ENCODE peak calls at places on chromosome 9, in eight cellular contexts. E, O, D, G, P, A, M and J are unnamed samples.

GRCh38 chr9:37200572-37201005 is 80.2 kb downstream of the ZCCHC7 start:
- DNase-seq in E (no peak), O (no peak), D (peak; percentile 45), G (peak; percentile 54), P (no peak), A (peak; percentile 54), M (no peak), J (peak; percentile 62)

GRCh38 chr9:33447404-33448158 is at the start of gene AQP3:
- DNase-seq in E (peak; percentile 78), O (peak; percentile 82), D (peak; percentile 24), G (no peak), P (peak; percentile 9), A (peak; percentile 33), M (no peak), J (peak; percentile 17)

GRCh38 chr9:91077624-91078023 is 276.0 kb downstream of the SYK start:
- DNase-seq in E (no peak), O (no peak), D (no peak), G (no peak), P (no peak), A (no peak), M (no peak), J (no peak)

GRCh38 chr9:31683126-31683525 is 701.3 kb upstream of the ACO1 start:
- DNase-seq in E (no peak), O (no peak), D (no peak), G (no peak), P (no peak), A (peak; percentile 3), M (no peak), J (peak; percentile 38)

GRCh38 chr9:14238518-14238917 is 75.4 kb downstream of the NFIB start:
- DNase-seq in E (no peak), O (no peak), D (peak; percentile 88), G (peak; percentile 84), P (peak; percentile 64), A (peak; percentile 39), M (no peak), J (peak; percentile 68)

GRCh38 chr9:117430813-117431212 is 16.0 kb upstream of the ASTN2 start:
- DNase-seq in E (no peak), O (no peak), D (no peak), G (no peak), P (no peak), A (no peak), M (no peak), J (no peak)

GRCh38 chr9:93092171-93092991 is 3.6 kb upstream of the CARD19 start:
- DNase-seq in E (no peak), O (peak; percentile 10), D (no peak), G (no peak), P (no peak), A (no peak), M (no peak), J (no peak)

GRCh38 chr9:131274674-131275331 is 1.5 kb downstream of the FAM78A start:
- DNase-seq in E (no peak), O (no peak), D (no peak), G (peak; percentile 23), P (no peak), A (no peak), M (no peak), J (no peak)

DNA sequence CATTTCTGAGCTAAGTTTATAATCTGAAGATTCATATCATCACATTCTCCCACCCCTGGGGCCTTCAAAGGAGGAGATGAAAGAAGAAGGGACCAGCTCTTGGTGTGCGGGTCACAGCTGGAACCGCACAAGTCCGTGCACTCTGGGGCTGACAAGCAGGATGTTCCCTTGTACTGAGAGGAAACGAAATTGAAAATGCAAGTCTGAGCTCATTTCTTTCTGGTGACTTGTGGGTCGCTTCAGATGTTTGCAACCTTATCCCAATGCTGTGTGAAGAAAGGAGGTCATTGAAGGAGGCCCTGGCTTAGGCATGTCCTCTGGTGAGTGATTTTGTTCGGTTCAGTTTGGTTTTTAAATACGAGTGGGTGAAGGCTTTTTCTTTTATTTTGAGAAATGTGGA is 59.6 kb downstream of the C9orf152 start:
- DNase-seq in E (no peak), O (no peak), D (no peak), G (peak; percentile 50), P (no peak), A (no peak), M (no peak), J (peak; percentile 67)
- H3K4me3 ChIP-seq in E (peak overlapping the region; percentile 53), O (no peak overlapping the region), D (no peak overlapping the region), G (no peak overlapping the region), P (no peak overlapping the region), A (no peak overlapping the region), M (no peak overlapping the region), J (no peak overlapping the region)

GRCh38 chr9:137088121-137088520 is 1.3 kb downstream of the MAN1B1 start:
- DNase-seq in E (no peak), O (no peak), D (no peak), G (no peak), P (no peak), A (no peak), M (no peak), J (no peak)
- H3K4me3 ChIP-seq in E (no peak overlapping the region), O (no peak overlapping the region), D (no peak overlapping the region), G (no peak overlapping the region), P (no peak overlapping the region), A (peak overlapping the region; percentile 89), M (no peak overlapping the region), J (no peak overlapping the region)

GRCh38 chr9:96379461-96379860 is 4.0 kb downstream of the SLC35D2 start:
- DNase-seq in E (no peak), O (no peak), D (no peak), G (no peak), P (no peak), A (peak; percentile 11), M (peak; percentile 62), J (peak; percentile 12)

GRCh38 chr9:96381696-96382095 is 1.8 kb downstream of the SLC35D2 start:
- DNase-seq in E (no peak), O (no peak), D (no peak), G (no peak), P (no peak), A (no peak), M (no peak), J (no peak)

GRCh38 chr9:96378187-96378586 is 5.3 kb downstream of the SLC35D2 start:
- DNase-seq in E (no peak), O (no peak), D (no peak), G (no peak), P (no peak), A (no peak), M (no peak), J (no peak)

GRCh38 chr9:96382175-96382574 is 1.3 kb downstream of the SLC35D2 start:
- DNase-seq in E (no peak), O (no peak), D (peak; percentile 17), G (peak; percentile 45), P (peak; percentile 15), A (peak; percentile 43), M (no peak), J (no peak)

DNA sequence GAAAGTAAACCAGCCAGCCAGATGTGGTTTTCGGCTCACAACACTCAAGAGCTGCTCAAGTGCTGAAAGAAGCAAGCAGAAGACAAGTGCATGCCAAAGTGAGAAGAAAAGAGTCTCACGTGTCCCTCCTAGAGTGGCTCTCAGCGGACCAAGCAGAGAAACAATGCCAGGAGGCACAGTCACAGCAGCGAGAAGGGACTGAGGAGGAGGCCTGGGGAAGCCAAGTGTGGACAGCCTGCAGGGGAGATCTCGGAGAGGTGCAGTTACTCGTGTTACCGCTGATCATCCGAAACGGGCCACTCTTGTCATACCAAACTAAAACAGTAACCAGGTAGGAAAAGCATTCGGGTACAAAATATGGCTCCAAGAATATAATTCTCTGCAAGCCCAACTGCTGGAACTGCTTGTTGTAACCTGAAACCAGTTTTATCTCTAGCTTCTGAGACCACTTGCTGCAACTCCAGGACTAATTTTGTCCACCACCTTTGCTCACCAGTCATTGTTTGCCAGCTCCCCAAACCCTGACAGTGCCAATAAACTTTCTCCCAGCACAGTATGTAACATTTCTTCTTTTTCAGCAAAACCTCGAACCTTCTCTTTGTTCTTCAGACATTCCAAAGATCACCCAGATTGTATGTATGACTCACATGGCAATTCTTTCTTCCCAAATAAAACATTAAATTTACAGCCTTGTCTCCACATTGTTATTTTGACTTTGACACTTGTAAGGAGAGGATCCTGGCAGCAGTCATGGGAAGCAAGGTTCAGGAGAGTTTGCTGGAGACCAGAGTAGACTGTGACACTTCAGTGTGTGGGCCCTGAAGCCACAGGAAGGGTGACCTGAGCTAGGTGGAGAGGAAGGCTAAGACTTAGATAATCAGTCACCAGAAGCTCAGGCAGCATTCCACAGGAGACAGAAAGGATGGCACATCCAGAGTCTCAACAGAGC is 6.3 kb downstream of the SLC35D2 start:
- DNase-seq in E (no peak), O (no peak), D (peak; percentile 79), G (peak; percentile 65), P (peak; percentile 8), A (peak; percentile 38), M (no peak), J (peak; percentile 53)
- H3K4me3 ChIP-seq in E (no peak overlapping the region), O (no peak overlapping the region), D (no peak overlapping the region), G (no peak overlapping the region), P (no peak overlapping the region), A (no peak overlapping the region), M (no peak overlapping the region), J (no peak overlapping the region)

GRCh38 chr9:94553029-94553938 is 1.6 kb upstream of the PCAT7 start:
- DNase-seq in E (no peak), O (peak; percentile 40), D (no peak), G (no peak), P (no peak), A (no peak), M (no peak), J (no peak)
- H3K4me3 ChIP-seq in E (no peak overlapping the region), O (no peak overlapping the region), D (no peak overlapping the region), G (no peak overlapping the region), P (no peak overlapping the region), A (no peak overlapping the region), M (no peak overlapping the region), J (no peak overlapping the region)

GRCh38 chr9:135904121-135904520 is 3.2 kb downstream of the CAMSAP1 start:
- DNase-seq in E (no peak), O (no peak), D (no peak), G (no peak), P (no peak), A (no peak), M (no peak), J (no peak)

GRCh38 chr9:135907006-135907434 is 326 bp downstream of the CAMSAP1 start:
- DNase-seq in E (no peak), O (peak; percentile 43), D (peak; percentile 45), G (no peak), P (no peak), A (no peak), M (no peak), J (no peak)

GRCh38 chr9:135906291-135907005 is 898 bp downstream of the CAMSAP1 start:
- DNase-seq in E (no peak), O (peak; percentile 27), D (peak; percentile 66), G (peak; percentile 70), P (no peak), A (peak; percentile 66), M (no peak), J (peak; percentile 64)

GRCh38 chr9:135907446-135908333 is at the start of gene CAMSAP1:
- DNase-seq in E (peak; percentile 92), O (peak; percentile 95), D (peak; percentile 94), G (peak; percentile 92), P (peak; percentile 84), A (peak; percentile 93), M (peak; percentile 84), J (peak; percentile 96)

GRCh38 chr9:135905380-135906282 is 1.7 kb downstream of the CAMSAP1 start:
- DNase-seq in E (peak; percentile 71), O (no peak), D (no peak), G (peak; percentile 60), P (no peak), A (peak; percentile 58), M (no peak), J (no peak)
- H3K4me3 ChIP-seq in E (peak overlapping the region; percentile 63), O (peak overlapping the region; percentile 28), D (peak overlapping the region; percentile 46), G (peak overlapping the region; percentile 37), P (peak overlapping the region; percentile 58), A (peak overlapping the region; percentile 65), M (peak overlapping the region; percentile 59), J (peak overlapping the region; percentile 63)

GRCh38 chr9:110835859-110836271 is 167.3 kb downstream of the MUSK start:
- DNase-seq in E (no peak), O (no peak), D (no peak), G (peak; percentile 32), P (no peak), A (peak; percentile 20), M (no peak), J (no peak)
- H3K4me3 ChIP-seq in E (no peak overlapping the region), O (no peak overlapping the region), D (no peak overlapping the region), G (no peak overlapping the region), P (no peak overlapping the region), A (no peak overlapping the region), M (no peak overlapping the region), J (no peak overlapping the region)